ENCODE peak calls at places on chromosomes 16 and 17, in six cellular contexts. M is GM12878, H is HCT116, G is WTC11, B is K562, Y is HepG2. D is an unnamed sample.

GRCh38 chr16:66365588-66365987 is 903 bp upstream of the CDH5 start:
- DNase-seq in M (no peak), H (no peak), G (no peak), B (no peak), Y (no peak), D (no peak)

GRCh38 chr17:19766421-19767270 is 18.5 kb upstream of the ALDH3A1 start:
- DNase-seq in M (no peak), H (peak), G (peak), B (peak), Y (peak), D (peak)

GRCh38 chr17:48427598-48427997 is 2.4 kb downstream of the SKAP1 start:
- DNase-seq in M (no peak), H (no peak), G (no peak), B (peak), Y (no peak), D (no peak)

GRCh38 chr17:44794699-44795413 is 35.2 kb downstream of the GJC1 start:
- DNase-seq in M (no peak), H (peak), G (no peak), B (peak), Y (no peak), D (no peak)

GRCh38 chr17:10614536-10615155 is 42.5 kb downstream of the MYH3 start:
- DNase-seq in M (no peak), H (peak), G (peak), B (peak), Y (peak), D (no peak)

GRCh38 chr16:82137819-82138177 is 32.2 kb downstream of the MPHOSPH6 start:
- DNase-seq in M (no peak), H (no peak), G (no peak), B (no peak), Y (no peak), D (no peak)

GRCh38 chr16:66682271-66682670 is 14.3 kb downstream of the CMTM4 start:
- DNase-seq in M (no peak), H (no peak), G (no peak), B (no peak), Y (no peak), D (no peak)

GRCh38 chr16:69276143-69277115 is 34.7 kb upstream of the VPS4A start:
- DNase-seq in M (no peak), H (no peak), G (no peak), B (no peak), Y (no peak), D (no peak)

GRCh38 chr17:57342963-57343589 is 86.8 kb downstream of the MSI2 start:
- DNase-seq in M (no peak), H (no peak), G (no peak), B (peak), Y (no peak), D (no peak)

GRCh38 chr16:30782486-30783279 is 4.3 kb downstream of the ZNF629 start:
- DNase-seq in M (no peak), H (no peak), G (no peak), B (no peak), Y (no peak), D (no peak)

DNA sequence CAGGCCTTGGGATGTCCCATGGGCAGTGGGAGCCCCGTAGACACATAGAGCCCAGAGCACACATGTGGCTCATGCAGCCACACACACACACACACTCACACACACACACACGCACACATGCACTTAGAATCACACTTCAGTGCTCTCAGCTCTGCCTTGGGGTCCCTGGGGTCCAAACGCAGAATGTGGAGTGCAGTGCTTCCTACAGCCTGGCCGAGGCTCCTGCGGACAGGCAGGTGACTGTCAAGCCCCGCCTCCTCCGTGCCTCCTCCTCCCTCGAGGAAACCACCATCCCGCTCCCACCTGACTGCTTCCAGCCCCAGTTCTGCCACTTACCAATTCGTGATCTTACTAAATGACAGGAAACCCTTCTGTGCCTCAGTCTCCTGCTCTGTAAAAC is 11.6 kb downstream of the PITPNM3 start:
- DNase-seq in M (no peak), H (no peak), G (peak), B (no peak), Y (no peak), D (peak)
- TF ChIP-seq ATF3 in M (no peak), H (no peak), G (no peak), B (no peak), Y (no peak), D (no peak)

GRCh38 chr17:4678448-4679026 is 25.4 kb downstream of the PELP1 start:
- DNase-seq in M (no peak), H (peak), G (no peak), B (peak), Y (peak), D (no peak)
- TF ChIP-seq ATF3 in M (no peak), H (no peak), G (no peak), B (peak), Y (no peak), D (no peak)

DNA sequence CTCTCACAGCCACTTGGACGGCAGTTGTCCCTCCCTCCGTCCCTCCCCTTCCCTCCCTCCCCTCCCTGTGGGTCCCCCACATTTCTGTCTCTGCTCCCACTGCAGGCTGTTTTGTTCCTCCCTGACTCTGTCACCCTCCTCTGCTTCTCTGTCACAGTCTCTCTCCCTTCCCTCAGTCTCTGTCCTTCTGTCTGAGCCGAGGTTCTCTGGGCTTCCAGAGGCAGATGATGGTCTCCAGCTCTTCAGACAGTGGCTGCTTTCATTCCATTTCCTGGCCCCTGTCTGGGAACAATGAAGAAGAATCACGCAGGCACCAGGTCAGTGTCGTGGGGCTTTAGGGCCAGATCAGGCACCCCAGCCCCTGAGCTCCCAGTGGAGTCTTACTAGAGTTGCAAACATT is 8.8 kb upstream of the CYB561 start:
- DNase-seq in M (no peak), H (no peak), G (no peak), B (peak), Y (no peak), D (no peak)
- TF ChIP-seq ATF3 in M (no peak), H (no peak), G (no peak), B (no peak), Y (no peak), D (no peak)

GRCh38 chr17:2856727-2857126 is 60.5 kb downstream of the RAP1GAP2 start:
- DNase-seq in M (no peak), H (no peak), G (no peak), B (no peak), Y (peak), D (no peak)
- TF ChIP-seq ATF3 in M (no peak), H (no peak), G (no peak), B (no peak), Y (no peak), D (no peak)

D was measured in H1.